ENCODE peak calls at places on chromosomes 16 and 17, in four cellular contexts. M, I, B and D are unnamed samples.

GRCh38 chr17:67477687-67478086 is 100.6 kb downstream of the PITPNC1 start:
- DNase-seq in M (peak; percentile 80), I (no peak), B (no peak), D (no peak)

GRCh38 chr16:17211797-17212196 is 259.0 kb downstream of the XYLT1 start:
- DNase-seq in M (no peak), I (peak; percentile 70), B (peak; percentile 67), D (peak; percentile 87)

GRCh38 chr17:58325289-58325726 is 3.3 kb downstream of the TSPOAP1 start:
- DNase-seq in M (no peak), I (peak; percentile 93), B (peak; percentile 74), D (peak; percentile 83)

GRCh38 chr17:78645421-78646295 is 68.5 kb upstream of the DNAH17 start:
- DNase-seq in M (peak; percentile 34), I (no peak), B (no peak), D (no peak)

GRCh38 chr16:74275031-74275636 is 21.5 kb upstream of the PSMD7 start:
- DNase-seq in M (peak; percentile 28), I (no peak), B (no peak), D (no peak)

GRCh38 chr17:17900615-17901520 is 64.1 kb upstream of the SREBF1 start:
- DNase-seq in M (peak; percentile 94), I (no peak), B (no peak), D (peak; percentile 30)

GRCh38 chr17:7184091-7184488 is 4.9 kb upstream of the ASGR1 start:
- DNase-seq in M (no peak), I (no peak), B (no peak), D (no peak)

GRCh38 chr16:67571464-67571863 is 9.1 kb downstream of the CTCF start:
- DNase-seq in M (peak; percentile 45), I (no peak), B (no peak), D (no peak)

GRCh38 chr16:87534751-87535150 is 41.9 kb upstream of the ZCCHC14 start:
- DNase-seq in M (no peak), I (no peak), B (no peak), D (no peak)

GRCh38 chr16:48949636-48950035 is 332.0 kb downstream of the CBLN1 start:
- DNase-seq in M (peak; percentile 19), I (no peak), B (no peak), D (no peak)

GRCh38 chr17:42135664-42136653 is 13.4 kb downstream of the HSPB9 start:
- DNase-seq in M (peak; percentile 85), I (peak; percentile 82), B (no peak), D (peak; percentile 74)

GRCh38 chr17:60637683-60638082 is 37.7 kb downstream of the PPM1D start:
- DNase-seq in M (no peak), I (no peak), B (no peak), D (no peak)

GRCh38 chr17:6554871-6555330 is 1.5 kb downstream of the PITPNM3 start:
- DNase-seq in M (no peak), I (peak; percentile 56), B (no peak), D (peak; percentile 53)

GRCh38 chr16:9256196-9256595 is 164.8 kb downstream of the HAPSTR1 start:
- DNase-seq in M (no peak), I (peak; percentile 85), B (peak; percentile 95), D (peak; percentile 87)

GRCh38 chr17:81706757-81707624 is 3.8 kb downstream of the MRPL12 start:
- DNase-seq in M (no peak), I (peak; percentile 66), B (peak; percentile 58), D (no peak)

GRCh38 chr17:36182176-36183000 is 6.0 kb upstream of the TBC1D3B start:
- DNase-seq in M (no peak), I (peak; percentile 87), B (peak; percentile 85), D (no peak)
- H3K27ac ChIP-seq in M (no peak overlapping the region), I (no peak overlapping the region), B (no peak overlapping the region), D (no peak overlapping the region)

GRCh38 chr17:4743898-4744297 is 4.2 kb upstream of the CXCL16 start:
- DNase-seq in M (no peak), I (no peak), B (no peak), D (no peak)
- H3K56ac ChIP-seq in M (no peak overlapping the region), I (no peak overlapping the region), B (no peak overlapping the region), D (no peak overlapping the region)

GRCh38 chr16:89996178-89996489 is 23.1 kb downstream of the DBNDD1 start:
- DNase-seq in M (no peak), I (no peak), B (no peak), D (no peak)
- H3K27ac ChIP-seq in M (no peak overlapping the region), I (peak overlapping the region; percentile 93), B (peak overlapping the region; percentile 92), D (peak overlapping the region; percentile 84)

GRCh38 chr16:85092851-85093250 is 19.4 kb downstream of the CIBAR2 start:
- DNase-seq in M (no peak), I (no peak), B (no peak), D (no peak)
- H3K56ac ChIP-seq in M (no peak overlapping the region), I (no peak overlapping the region), B (no peak overlapping the region), D (no peak overlapping the region)

GRCh38 chr16:1093284-1094123 is 2.5 kb downstream of the C1QTNF8 start:
- DNase-seq in M (no peak), I (peak; percentile 77), B (peak; percentile 76), D (peak; percentile 62)

GRCh38 chr16:1095450-1096163 is 437 bp downstream of the C1QTNF8 start:
- DNase-seq in M (no peak), I (no peak), B (no peak), D (no peak)

GRCh38 chr16:1094124-1094479 is 1.9 kb downstream of the C1QTNF8 start:
- DNase-seq in M (no peak), I (no peak), B (no peak), D (no peak)

GRCh38 chr16:1096164-1097082 is at the start of gene C1QTNF8:
- DNase-seq in M (no peak), I (no peak), B (no peak), D (no peak)

GRCh38 chr16:1094601-1095449 is 1.2 kb downstream of the C1QTNF8 start:
- DNase-seq in M (no peak), I (no peak), B (no peak), D (no peak)
- H3K27ac ChIP-seq in M (no peak overlapping the region), I (no peak overlapping the region), B (no peak overlapping the region), D (no peak overlapping the region)

GRCh38 chr16:4117250-4117578 is 972 bp upstream of the ADCY9 start:
- DNase-seq in M (no peak), I (no peak), B (no peak), D (no peak)
- H3K56ac ChIP-seq in M (no peak overlapping the region), I (no peak overlapping the region), B (no peak overlapping the region), D (peak overlapping the region; percentile 57)

GRCh38 chr17:28819582-28819981 is 23.0 kb downstream of the FAM222B start:
- DNase-seq in M (no peak), I (no peak), B (no peak), D (no peak)

GRCh38 chr17:28816540-28816939 is 26.1 kb downstream of the FAM222B start:
- DNase-seq in M (no peak), I (no peak), B (no peak), D (no peak)

GRCh38 chr17:28812980-28813377 is 29.6 kb downstream of the FAM222B start:
- DNase-seq in M (peak; percentile 71), I (no peak), B (no peak), D (no peak)

DNA sequence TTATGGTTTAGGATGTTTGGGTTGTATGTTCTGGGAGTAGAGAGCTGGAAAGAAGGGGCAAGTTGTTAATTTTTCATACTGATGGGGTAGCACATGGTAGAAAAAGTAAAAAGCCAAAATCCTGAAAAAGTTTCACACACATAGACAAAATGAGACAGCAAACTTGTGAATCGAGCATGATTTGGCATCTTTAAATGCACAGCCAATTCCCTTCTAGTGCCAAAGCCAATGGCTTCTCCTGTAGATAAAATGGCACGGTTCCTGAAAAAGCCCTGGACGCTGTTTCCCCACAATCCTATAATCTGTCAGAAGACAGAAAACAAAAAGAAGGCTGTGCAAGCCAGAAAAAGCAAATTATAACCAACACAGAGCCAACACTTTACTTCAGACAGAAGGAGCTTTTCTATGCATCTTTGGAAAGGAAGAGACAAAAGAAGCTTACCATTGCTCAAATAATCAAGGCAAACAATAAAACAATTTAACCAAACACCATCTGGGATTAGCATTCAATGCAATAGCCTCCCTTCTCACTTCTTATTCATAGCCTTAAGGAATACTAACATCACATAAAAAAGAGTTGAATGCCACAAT is 23.8 kb downstream of the FAM222B start:
- DNase-seq in M (no peak), I (no peak), B (no peak), D (no peak)
- H3K27ac ChIP-seq in M (no peak overlapping the region), I (no peak overlapping the region), B (no peak overlapping the region), D (no peak overlapping the region)

GRCh38 chr16:31347445-31347844 is 7.5 kb upstream of the ITGAX start:
- DNase-seq in M (no peak), I (no peak), B (no peak), D (no peak)
- H3K56ac ChIP-seq in M (no peak overlapping the region), I (no peak overlapping the region), B (no peak overlapping the region), D (no peak overlapping the region)

GRCh38 chr16:3113765-3114479 is 1.5 kb downstream of the ZNF205 start:
- DNase-seq in M (peak; percentile 56), I (no peak), B (no peak), D (no peak)

GRCh38 chr16:3115011-3115410 is 2.6 kb downstream of the ZNF205 start:
- DNase-seq in M (no peak), I (no peak), B (no peak), D (no peak)

GRCh38 chr16:3112058-3112880 is at the start of gene ZNF205:
- DNase-seq in M (peak; percentile 70), I (peak; percentile 87), B (peak; percentile 92), D (peak; percentile 86)

GRCh38 chr16:3115561-3115960 is 3.2 kb downstream of the ZNF205 start:
- DNase-seq in M (no peak), I (peak; percentile 86), B (no peak), D (no peak)

GRCh38 chr16:3112881-3113574 is 642 bp downstream of the ZNF205 start:
- DNase-seq in M (peak; percentile 16), I (no peak), B (no peak), D (no peak)
- H3K27ac ChIP-seq in M (peak overlapping the region; percentile 79), I (no peak overlapping the region), B (peak overlapping the region; percentile 51), D (no peak overlapping the region)